ENCODE peak calls at places on chromosome 14, in eight cellular contexts. Y is esophagus squamous epithelium, U is anterior cingulate cortex, G is GM13976, J is NCI-H2107, O is T-helper 17 cell, I is SW480, S is HEK293T. A is an unnamed sample.

GRCh38 chr14:99568567-99569560 is 35.1 kb downstream of the CCDC85C start:
- DNase-seq in Y (no peak), U (no peak), G (no peak), J (peak; percentile 76), O (no peak), I (no peak), S (no peak), A (no peak)

GRCh38 chr14:38721822-38722431 is 381.1 kb downstream of the SEC23A start:
- DNase-seq in Y (no peak), U (peak; percentile 58), G (peak; percentile 37), J (no peak), O (no peak), I (peak; percentile 20), S (peak; percentile 57), A (no peak)

GRCh38 chr14:71711131-71711530 is 221.1 kb upstream of the RGS6 start:
- DNase-seq in Y (no peak), U (no peak), G (no peak), J (no peak), O (no peak), I (no peak), S (no peak), A (no peak)

GRCh38 chr14:101520621-101521305 is 40.5 kb upstream of the DIO3 start:
- DNase-seq in Y (no peak), U (no peak), G (no peak), J (no peak), O (no peak), I (no peak), S (no peak), A (no peak)

GRCh38 chr14:104460920-104461651 is 118.5 kb upstream of the C14orf180 start:
- DNase-seq in Y (no peak), U (no peak), G (no peak), J (no peak), O (no peak), I (no peak), S (no peak), A (no peak)

GRCh38 chr14:75685910-75686309 is 24.9 kb downstream of the TTLL5 start:
- DNase-seq in Y (no peak), U (no peak), G (no peak), J (no peak), O (no peak), I (no peak), S (no peak), A (no peak)

GRCh38 chr14:70002589-70003240 is 123.5 kb downstream of the SMOC1 start:
- DNase-seq in Y (no peak), U (no peak), G (no peak), J (no peak), O (no peak), I (no peak), S (no peak), A (no peak)

GRCh38 chr14:22776215-22776614 is 9.7 kb downstream of the OXA1L start:
- DNase-seq in Y (no peak), U (no peak), G (no peak), J (no peak), O (no peak), I (no peak), S (no peak), A (no peak)

GRCh38 chr14:61233436-61233956 is 47.6 kb downstream of the TMEM30B start:
- DNase-seq in Y (no peak), U (no peak), G (no peak), J (no peak), O (no peak), I (no peak), S (no peak), A (no peak)

GRCh38 chr14:55245657-55246268 is 25.5 kb upstream of the FBXO34 start:
- DNase-seq in Y (no peak), U (no peak), G (peak; percentile 41), J (no peak), O (no peak), I (peak; percentile 16), S (peak; percentile 22), A (no peak)

GRCh38 chr14:101408077-101408831 is 153.0 kb upstream of the DIO3 start:
- DNase-seq in Y (no peak), U (no peak), G (no peak), J (no peak), O (no peak), I (no peak), S (no peak), A (no peak)

GRCh38 chr14:30272848-30273563 is 286.0 kb upstream of the G2E3 start:
- DNase-seq in Y (no peak), U (peak; percentile 27), G (no peak), J (no peak), O (no peak), I (no peak), S (no peak), A (peak; percentile 100)

GRCh38 chr14:71695603-71696350 is 236.5 kb upstream of the RGS6 start:
- DNase-seq in Y (no peak), U (no peak), G (no peak), J (no peak), O (no peak), I (no peak), S (no peak), A (no peak)

GRCh38 chr14:51432302-51432948 is 192.4 kb downstream of the TMX1 start:
- DNase-seq in Y (no peak), U (no peak), G (no peak), J (no peak), O (no peak), I (no peak), S (no peak), A (no peak)

GRCh38 chr14:50783542-50783941 is 47.4 kb downstream of the NIN start:
- DNase-seq in Y (no peak), U (no peak), G (no peak), J (no peak), O (no peak), I (no peak), S (no peak), A (no peak)

GRCh38 chr14:58128416-58128815 is 23.6 kb downstream of the ARMH4 start:
- DNase-seq in Y (no peak), U (no peak), G (no peak), J (no peak), O (no peak), I (no peak), S (no peak), A (no peak)

GRCh38 chr14:34172477-34173368 is 221.8 kb upstream of the EGLN3 start:
- DNase-seq in Y (no peak), U (no peak), G (no peak), J (no peak), O (no peak), I (no peak), S (no peak), A (no peak)

A was measured in NCI-H1436 treated with DMSO at 0.1 percent for 48 hours.